ENCODE peak calls at places on chromosome 1, in eight cellular contexts. H is HFF-Myc, L is neural crest cell, Y is H9, N is right atrium auricular region, X is retinal pigment epithelial cell, K is GM10248, B is CD14-positive monocyte. J is an unnamed sample.

GRCh38 chr1:228272331-228272791 is 64.5 kb downstream of the OBSCN start:
- DNase-seq in H (no peak), L (no peak), Y (peak; percentile 22), N (no peak), X (no peak), K (no peak), B (peak; percentile 39), J (no peak)

GRCh38 chr1:207248544-207249206 is 72.8 kb upstream of the CD55 start:
- DNase-seq in H (no peak), L (no peak), Y (no peak), N (no peak), X (no peak), K (no peak), B (no peak), J (no peak)

GRCh38 chr1:80673935-80674597 is 1126.7 kb upstream of the ADGRL2 start:
- DNase-seq in H (no peak), L (no peak), Y (no peak), N (no peak), X (no peak), K (no peak), B (no peak), J (no peak)

GRCh38 chr1:176843352-176844297 is 320.9 kb downstream of the ASTN1 start:
- DNase-seq in H (no peak), L (peak; percentile 28), Y (no peak), N (no peak), X (peak; percentile 15), K (no peak), B (no peak), J (peak; percentile 1)

GRCh38 chr1:203178083-203178482 is 2.5 kb upstream of the MYBPH start:
- DNase-seq in H (no peak), L (no peak), Y (peak; percentile 47), N (no peak), X (no peak), K (no peak), B (no peak), J (no peak)

GRCh38 chr1:231817813-231818212 is 191.2 kb downstream of the DISC1 start:
- DNase-seq in H (no peak), L (no peak), Y (no peak), N (no peak), X (no peak), K (no peak), B (no peak), J (no peak)

GRCh38 chr1:29647581-29647980 is 411.3 kb downstream of the PTPRU start:
- DNase-seq in H (no peak), L (no peak), Y (no peak), N (no peak), X (no peak), K (no peak), B (peak; percentile 6), J (no peak)

GRCh38 chr1:151416231-151416630 is 16.9 kb downstream of the PSMB4 start:
- DNase-seq in H (no peak), L (no peak), Y (no peak), N (no peak), X (no peak), K (no peak), B (no peak), J (no peak)

GRCh38 chr1:84722794-84723193 is 32.5 kb upstream of the SSX2IP start:
- DNase-seq in H (no peak), L (no peak), Y (no peak), N (no peak), X (no peak), K (no peak), B (no peak), J (no peak)

GRCh38 chr1:84726593-84727275 is 36.5 kb upstream of the SSX2IP start:
- DNase-seq in H (no peak), L (no peak), Y (no peak), N (no peak), X (no peak), K (no peak), B (no peak), J (no peak)

GRCh38 chr1:84721152-84721551 is 30.9 kb upstream of the SSX2IP start:
- DNase-seq in H (no peak), L (no peak), Y (no peak), N (no peak), X (no peak), K (no peak), B (no peak), J (no peak)

GRCh38 chr1:84720275-84720780 is 30.1 kb upstream of the SSX2IP start:
- DNase-seq in H (no peak), L (no peak), Y (no peak), N (no peak), X (peak; percentile 43), K (no peak), B (no peak), J (no peak)

GRCh38 chr1:84724128-84724860 is 34.0 kb upstream of the SSX2IP start:
- DNase-seq in H (no peak), L (no peak), Y (peak; percentile 86), N (no peak), X (no peak), K (peak; percentile 24), B (no peak), J (peak; percentile 27)
- TF ChIP-seq CTCF in H (peak; percentile 47), L (peak; percentile 56), Y (peak; percentile 95), N (no peak), X (peak; percentile 45), K (peak; percentile 36), B (peak; percentile 80), J (peak; percentile 86)

GRCh38 chr1:168135116-168135981 is 1.4 kb downstream of the GPR161 start:
- DNase-seq in H (no peak), L (no peak), Y (peak; percentile 39), N (no peak), X (no peak), K (no peak), B (no peak), J (no peak)

GRCh38 chr1:168138134-168138533 is 1.4 kb upstream of the GPR161 start:
- DNase-seq in H (no peak), L (no peak), Y (no peak), N (no peak), X (no peak), K (no peak), B (no peak), J (no peak)

GRCh38 chr1:168137515-168137821 is 738 bp upstream of the GPR161 start:
- DNase-seq in H (no peak), L (no peak), Y (no peak), N (no peak), X (no peak), K (no peak), B (no peak), J (no peak)

GRCh38 chr1:168135982-168136708 is 585 bp downstream of the GPR161 start:
- DNase-seq in H (no peak), L (peak; percentile 36), Y (peak; percentile 48), N (no peak), X (no peak), K (no peak), B (no peak), J (no peak)

DNA sequence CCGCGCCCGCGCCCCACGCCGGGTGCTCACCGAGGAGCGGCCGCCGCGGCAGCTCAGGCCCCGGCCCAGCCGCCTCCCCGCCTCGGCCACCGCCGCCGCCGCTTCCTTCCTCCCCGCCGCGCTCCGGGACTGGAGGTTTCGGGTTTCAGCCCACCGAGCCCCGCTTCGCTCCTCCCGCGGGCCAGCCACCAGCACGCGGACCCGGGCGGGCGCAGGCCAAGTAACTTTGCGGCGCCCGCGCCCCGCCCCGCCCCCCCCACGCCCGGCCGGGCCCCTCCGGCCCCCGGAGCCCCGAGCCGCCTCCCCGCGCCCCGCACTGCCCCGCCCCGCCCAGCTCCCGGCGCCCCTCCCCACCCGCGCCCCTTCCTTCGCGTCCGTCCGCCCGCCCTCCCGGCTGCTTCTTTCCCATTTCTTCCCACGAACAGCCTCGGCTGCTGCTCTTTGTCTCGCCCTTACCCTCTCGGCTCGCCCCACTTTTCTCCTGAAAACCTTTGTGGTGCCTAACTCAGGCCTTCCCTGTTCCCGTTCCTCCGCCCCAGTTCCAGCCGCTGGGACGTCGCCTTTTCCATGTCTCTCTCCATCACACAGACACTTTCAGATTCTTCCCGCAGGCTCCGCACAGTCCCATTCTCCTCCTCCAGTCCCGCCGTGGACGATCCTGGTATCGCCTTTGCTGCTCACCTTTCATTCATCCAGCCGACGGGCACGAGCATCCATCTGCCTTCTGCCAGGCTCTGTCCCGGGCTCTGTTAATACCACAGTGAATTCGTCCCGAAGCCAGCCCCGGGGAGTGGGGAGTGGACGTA is at the start of gene GPR161:
- DNase-seq in H (no peak), L (peak; percentile 61), Y (peak; percentile 66), N (no peak), X (no peak), K (peak; percentile 40), B (no peak), J (no peak)
- TF ChIP-seq CTCF in H (no peak), L (peak; percentile 19), Y (no peak), N (no peak), X (no peak), K (no peak), B (no peak), J (no peak)

DNA sequence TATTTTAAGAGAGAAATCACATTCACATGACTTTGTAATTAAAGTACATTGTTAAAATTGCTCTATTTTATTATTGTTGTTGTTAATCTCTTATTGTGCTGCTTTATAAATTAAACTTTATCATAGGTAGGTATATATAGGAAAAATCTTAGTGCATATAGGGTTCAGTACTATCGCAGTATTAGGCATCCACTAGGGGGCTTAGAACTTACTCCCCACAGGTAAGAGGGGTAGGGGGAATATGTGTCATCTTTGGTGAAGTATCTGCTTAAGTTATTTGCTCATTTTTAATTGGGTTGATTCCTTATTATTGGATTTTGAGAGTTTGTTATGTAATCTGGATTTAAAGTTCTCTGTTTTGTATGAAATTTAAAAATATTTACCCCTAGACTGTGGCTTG is 385.2 kb downstream of the DUSP10 start:
- DNase-seq in H (no peak), L (no peak), Y (no peak), N (no peak), X (no peak), K (no peak), B (no peak), J (no peak)
- TF ChIP-seq CTCF in H (no peak), L (peak; percentile 27), Y (peak; percentile 66), N (no peak), X (peak; percentile 33), K (no peak), B (no peak), J (peak; percentile 9)

GRCh38 chr1:150366416-150367296 is 2.7 kb downstream of the RPRD2 start:
- DNase-seq in H (no peak), L (no peak), Y (no peak), N (no peak), X (no peak), K (no peak), B (no peak), J (no peak)

GRCh38 chr1:150365945-150366344 is 2.0 kb downstream of the RPRD2 start:
- DNase-seq in H (no peak), L (no peak), Y (no peak), N (no peak), X (no peak), K (no peak), B (no peak), J (no peak)

GRCh38 chr1:150363426-150364230 is at the start of gene RPRD2:
- DNase-seq in H (peak; percentile 99), L (peak; percentile 97), Y (peak; percentile 99), N (peak; percentile 100), X (peak; percentile 98), K (peak; percentile 98), B (peak; percentile 95), J (peak; percentile 96)

GRCh38 chr1:150362721-150363425 is 1.1 kb upstream of the RPRD2 start:
- DNase-seq in H (no peak), L (no peak), Y (no peak), N (no peak), X (no peak), K (no peak), B (no peak), J (no peak)

DNA sequence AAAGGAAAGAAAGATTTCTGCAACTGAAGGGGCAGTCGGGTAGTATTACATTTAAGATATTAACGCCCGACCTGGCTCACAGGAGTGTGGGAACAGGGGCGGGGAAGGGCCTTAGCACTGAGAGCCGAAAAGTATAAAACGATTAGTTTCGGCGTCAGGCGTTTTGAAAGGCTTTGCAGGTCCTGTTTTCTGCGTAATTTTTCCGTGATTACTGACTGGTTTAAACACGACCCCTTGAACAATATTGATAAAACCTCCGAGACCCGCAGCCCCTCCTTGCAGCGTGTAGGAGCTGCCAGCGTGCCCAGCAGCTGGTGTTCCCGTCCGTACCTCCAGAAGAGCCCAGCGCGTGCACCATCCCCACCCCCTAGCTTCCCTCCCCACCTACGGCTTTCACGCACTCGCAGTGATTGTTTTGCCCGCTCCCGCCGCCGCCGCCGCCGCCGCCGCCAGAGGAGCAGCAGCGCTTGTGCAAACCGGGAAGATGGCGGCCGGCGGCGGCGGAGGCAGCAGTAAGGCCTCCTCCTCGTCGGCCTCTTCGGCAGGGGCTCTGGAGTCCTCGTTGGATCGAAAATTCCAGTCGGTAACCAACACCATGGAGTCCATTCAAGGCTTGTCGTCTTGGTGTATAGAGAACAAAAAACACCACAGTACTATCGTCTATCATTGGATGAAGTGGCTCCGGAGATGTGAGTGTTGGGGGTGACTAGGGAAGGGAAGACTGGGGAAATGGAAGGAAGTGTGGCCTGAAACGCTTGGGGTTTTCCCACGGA is 470 bp downstream of the RPRD2 start:
- DNase-seq in H (no peak), L (peak; percentile 63), Y (peak; percentile 64), N (peak; percentile 82), X (no peak), K (peak; percentile 50), B (peak; percentile 75), J (no peak)
- TF ChIP-seq CTCF in H (no peak), L (no peak), Y (no peak), N (no peak), X (no peak), K (no peak), B (no peak), J (no peak)